ENCODE peak calls at places on chromosomes 2 and 18, in five cellular contexts. A is A549, B is foreskin fibroblast, C is IMR-90, Y is fibroblast of lung. Q is an unnamed sample.
A peak's percentile ranks its signal among the peaks of the same experiment; 100 is the strongest.

GRCh38 chr18:34121157-34121807 is 103.4 kb downstream of the NOL4 start:
- DNase-seq in A (no peak), B (peak; percentile 62), C (no peak), Y (peak; percentile 76), Q (peak; percentile 33)

GRCh38 chr2:44102790-44103642 is 65.7 kb upstream of the PPM1B start:
- DNase-seq in A (no peak), B (peak; percentile 31), C (no peak), Y (no peak), Q (peak; percentile 13)

GRCh38 chr18:64929026-64929425 is 780.1 kb upstream of the LINC00305 start:
- DNase-seq in A (no peak), B (peak; percentile 95), C (no peak), Y (peak; percentile 59), Q (no peak)

GRCh38 chr2:54613794-54614257 is 109.6 kb upstream of the EML6 start:
- DNase-seq in A (peak; percentile 22), B (peak; percentile 52), C (peak; percentile 84), Y (peak; percentile 87), Q (no peak)

GRCh38 chr2:29628882-29629281 is 292.5 kb downstream of the ALK start:
- DNase-seq in A (no peak), B (peak; percentile 7), C (peak; percentile 49), Y (peak; percentile 36), Q (no peak)

GRCh38 chr2:112700004-112700667 is 20.7 kb upstream of the NT5DC4 start:
- DNase-seq in A (no peak), B (no peak), C (no peak), Y (no peak), Q (no peak)

GRCh38 chr2:6791682-6792081 is 74.0 kb downstream of the CMPK2 start:
- DNase-seq in A (no peak), B (no peak), C (no peak), Y (no peak), Q (no peak)

GRCh38 chr18:49249523-49249922 is 210.9 kb downstream of the DYM start:
- DNase-seq in A (no peak), B (peak; percentile 90), C (peak; percentile 88), Y (peak; percentile 85), Q (peak; percentile 86)

GRCh38 chr2:205683179-205683978 is 1.1 kb downstream of the NRP2 start:
- DNase-seq in A (no peak), B (peak; percentile 69), C (peak; percentile 79), Y (peak; percentile 63), Q (peak; percentile 93)

GRCh38 chr2:35803133-35803532 is 552.4 kb upstream of the CRIM1 start:
- DNase-seq in A (no peak), B (no peak), C (no peak), Y (no peak), Q (no peak)

GRCh38 chr2:145155196-145155595 is 635.3 kb upstream of the ZEB2 start:
- DNase-seq in A (no peak), B (no peak), C (no peak), Y (peak; percentile 18), Q (no peak)

GRCh38 chr2:169415233-169415748 is 53.0 kb upstream of the LRP2 start:
- DNase-seq in A (no peak), B (no peak), C (no peak), Y (no peak), Q (no peak)

GRCh38 chr2:133586978-133587377 is 18.7 kb upstream of the NCKAP5 start:
- DNase-seq in A (no peak), B (no peak), C (no peak), Y (peak; percentile 69), Q (peak; percentile 43)

GRCh38 chr18:11994346-11994707 is 13.0 kb downstream of the IMPA2 start:
- DNase-seq in A (peak; percentile 23), B (peak; percentile 85), C (peak; percentile 68), Y (peak; percentile 30), Q (peak; percentile 82)

GRCh38 chr18:11996190-11996754 is 15.0 kb downstream of the IMPA2 start:
- DNase-seq in A (no peak), B (no peak), C (no peak), Y (no peak), Q (no peak)

GRCh38 chr18:11996907-11997306 is 15.6 kb downstream of the IMPA2 start:
- DNase-seq in A (no peak), B (no peak), C (no peak), Y (no peak), Q (no peak)

GRCh38 chr18:11994708-11995444 is 13.6 kb downstream of the IMPA2 start:
- DNase-seq in A (peak; percentile 68), B (peak; percentile 45), C (peak; percentile 27), Y (peak; percentile 21), Q (peak; percentile 36)

GRCh38 chr18:11995445-11996189 is 14.3 kb downstream of the IMPA2 start:
- DNase-seq in A (peak; percentile 63), B (peak; percentile 91), C (peak; percentile 77), Y (peak; percentile 66), Q (peak; percentile 73)
- TF ChIP-seq CTCF in A (peak; percentile 77), B (peak; percentile 87), C (peak; percentile 90), Y (peak; percentile 82), Q (peak; percentile 91)

GRCh38 chr18:58998421-58999203 is 133.9 kb downstream of the ZNF532 start:
- DNase-seq in A (no peak), B (peak; percentile 83), C (peak; percentile 70), Y (peak; percentile 87), Q (peak; percentile 86)
- H3K4me3 ChIP-seq in A (no peak overlapping the region), B (peak overlapping the region; percentile 16), C (peak overlapping the region; percentile 23), Y (peak overlapping the region; percentile 12), Q (no peak overlapping the region)

GRCh38 chr18:35443847-35444246 is 53.9 kb downstream of the INO80C start:
- DNase-seq in A (no peak), B (no peak), C (no peak), Y (no peak), Q (no peak)

GRCh38 chr18:35444636-35445035 is 53.1 kb downstream of the INO80C start:
- DNase-seq in A (no peak), B (no peak), C (no peak), Y (no peak), Q (no peak)

GRCh38 chr18:35443434-35443833 is 54.3 kb downstream of the INO80C start:
- DNase-seq in A (no peak), B (no peak), C (no peak), Y (no peak), Q (no peak)

GRCh38 chr18:35442701-35443100 is 55.1 kb downstream of the INO80C start:
- DNase-seq in A (no peak), B (peak; percentile 13), C (no peak), Y (no peak), Q (no peak)

GRCh38 chr18:35441857-35442595 is 55.7 kb downstream of the INO80C start:
- DNase-seq in A (no peak), B (peak; percentile 14), C (no peak), Y (peak; percentile 26), Q (no peak)
- TF ChIP-seq CTCF in A (no peak), B (no peak), C (no peak), Y (no peak), Q (no peak)

GRCh38 chr18:79459946-79460345 is 64.2 kb downstream of the NFATC1 start:
- DNase-seq in A (no peak), B (no peak), C (no peak), Y (peak; percentile 20), Q (no peak)
- H3K4me3 ChIP-seq in A (no peak overlapping the region), B (no peak overlapping the region), C (no peak overlapping the region), Y (no peak overlapping the region), Q (no peak overlapping the region)

GRCh38 chr2:238265605-238266004 is 22.8 kb downstream of the PER2 start:
- DNase-seq in A (no peak), B (no peak), C (no peak), Y (no peak), Q (no peak)

GRCh38 chr2:238262496-238263122 is 22.8 kb upstream of the HES6 start:
- DNase-seq in A (no peak), B (no peak), C (no peak), Y (no peak), Q (no peak)

GRCh38 chr2:238264072-238264460 is 24.2 kb upstream of the HES6 start:
- DNase-seq in A (no peak), B (no peak), C (no peak), Y (no peak), Q (no peak)

GRCh38 chr2:238261718-238262375 is 22.0 kb upstream of the HES6 start:
- DNase-seq in A (no peak), B (no peak), C (no peak), Y (no peak), Q (no peak)

DNA sequence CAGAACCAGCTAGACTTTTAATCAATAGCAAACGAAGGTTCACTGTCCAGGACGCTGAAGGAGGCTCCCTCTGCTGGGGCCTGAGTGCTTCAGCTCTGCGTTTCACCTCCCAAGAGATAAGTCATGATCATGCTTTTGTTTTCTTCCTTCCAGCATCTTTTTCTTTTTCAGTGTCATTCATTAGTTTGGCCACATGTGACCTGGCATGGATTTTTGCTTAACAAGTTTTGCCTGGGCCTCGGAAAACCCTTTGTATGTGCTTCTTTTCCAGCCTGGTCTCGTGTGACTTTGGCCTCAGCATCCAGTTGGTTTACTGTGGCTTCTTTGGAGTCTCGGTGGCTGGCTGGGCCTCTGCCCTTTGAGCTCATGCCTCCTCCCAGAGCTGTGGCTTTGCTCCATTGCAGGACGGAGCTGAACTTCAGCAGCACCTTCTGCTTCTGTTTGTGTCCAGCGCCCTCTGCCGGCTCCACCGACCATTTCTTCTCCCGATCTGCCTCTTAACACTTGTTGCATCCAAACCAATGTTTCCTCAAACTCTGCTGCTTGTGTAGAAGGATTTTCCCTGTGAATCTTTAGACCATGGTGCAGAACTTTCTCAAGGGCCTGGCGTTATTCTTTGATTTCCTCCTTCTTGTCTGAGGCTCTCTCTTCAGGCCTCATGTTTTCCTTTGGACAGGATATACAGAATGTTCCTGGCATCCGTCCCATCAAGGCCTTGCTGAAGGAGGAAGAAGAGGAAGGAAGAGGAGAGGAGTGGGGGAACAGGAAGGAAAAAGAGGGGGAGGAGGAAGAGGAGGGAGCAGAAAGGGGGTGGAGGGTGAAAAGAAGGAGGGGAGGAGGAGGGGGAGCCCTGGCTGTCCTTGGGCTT is 23.6 kb upstream of the HES6 start:
- DNase-seq in A (peak; percentile 73), B (peak; percentile 97), C (peak; percentile 92), Y (peak; percentile 84), Q (peak; percentile 94)
- TF ChIP-seq CTCF in A (peak; percentile 74), B (peak; percentile 63), C (peak; percentile 92), Y (peak; percentile 73), Q (peak; percentile 83)

GRCh38 chr2:224946911-224947310 is 95.4 kb downstream of the DOCK10 start:
- DNase-seq in A (no peak), B (peak; percentile 52), C (peak; percentile 92), Y (peak; percentile 89), Q (peak; percentile 81)

GRCh38 chr2:224941958-224942357 is 100.3 kb downstream of the DOCK10 start:
- DNase-seq in A (no peak), B (no peak), C (no peak), Y (no peak), Q (no peak)

GRCh38 chr2:224945134-224945533 is 97.1 kb downstream of the DOCK10 start:
- DNase-seq in A (no peak), B (no peak), C (no peak), Y (no peak), Q (no peak)

GRCh38 chr2:224947566-224947965 is 94.7 kb downstream of the DOCK10 start:
- DNase-seq in A (no peak), B (no peak), C (peak; percentile 22), Y (no peak), Q (no peak)

DNA sequence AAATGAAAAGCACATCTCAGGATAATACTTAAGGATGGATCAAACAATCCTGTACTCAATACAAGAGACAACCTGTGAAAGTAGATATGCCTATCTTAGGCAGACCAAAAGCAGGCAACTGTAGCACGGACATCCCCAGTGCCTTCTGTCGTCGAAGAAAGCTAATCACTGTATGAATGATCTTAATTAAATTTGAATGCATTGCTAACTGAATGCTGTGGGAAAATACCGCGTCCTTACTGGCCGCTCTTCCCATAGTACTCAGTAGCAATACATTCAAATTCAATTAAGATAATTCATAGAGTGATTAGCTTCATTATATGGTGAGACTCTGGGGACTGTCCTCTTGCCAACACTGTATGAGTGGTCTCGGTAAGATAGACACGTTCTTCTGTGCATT is 97.6 kb downstream of the DOCK10 start:
- DNase-seq in A (no peak), B (no peak), C (no peak), Y (no peak), Q (no peak)
- H3K4me3 ChIP-seq in A (no peak overlapping the region), B (no peak overlapping the region), C (no peak overlapping the region), Y (no peak overlapping the region), Q (no peak overlapping the region)

Q was measured in AG10803.